ENCODE peak calls at places on chromosome 1, in eight cellular contexts. One of them, this sample, is unnamed. For H3K4me1, the result is how much of the 10 kb centered on the place peaks cover.

GRCh38 chr1:217019475-217019874 is 296.2 kb upstream of the ESRRG start:
- DNase-seq in tibial artery: no peak
- DNase-seq in aorta: no peak
- DNase-seq in colonic mucosa: no peak
- DNase-seq in spleen: no peak
- DNase-seq in heart right ventricle: no peak
- DNase-seq in left ventricle myocardium inferior: no peak
- DNase-seq in right lobe of liver: no peak
- DNase-seq in this sample: no peak

GRCh38 chr1:55420021-55420420 is 204.9 kb upstream of the USP24 start:
- DNase-seq in tibial artery: no peak
- DNase-seq in aorta: no peak
- DNase-seq in colonic mucosa: no peak
- DNase-seq in spleen: no peak
- DNase-seq in heart right ventricle: no peak
- DNase-seq in left ventricle myocardium inferior: no peak
- DNase-seq in right lobe of liver: no peak
- DNase-seq in this sample: no peak

GRCh38 chr1:100036718-100037664 is 67.2 kb downstream of the SLC35A3 start:
- DNase-seq in tibial artery: no peak
- DNase-seq in aorta: no peak
- DNase-seq in colonic mucosa: peak
- DNase-seq in spleen: no peak
- DNase-seq in heart right ventricle: no peak
- DNase-seq in left ventricle myocardium inferior: no peak
- DNase-seq in right lobe of liver: no peak
- DNase-seq in this sample: no peak

GRCh38 chr1:181131255-181131901 is 42.9 kb downstream of the IER5 start:
- DNase-seq in tibial artery: no peak
- DNase-seq in aorta: no peak
- DNase-seq in colonic mucosa: no peak
- DNase-seq in spleen: peak
- DNase-seq in heart right ventricle: no peak
- DNase-seq in left ventricle myocardium inferior: no peak
- DNase-seq in right lobe of liver: no peak
- DNase-seq in this sample: no peak

GRCh38 chr1:161073474-161074121 is 3.9 kb upstream of the ARHGAP30 start:
- DNase-seq in tibial artery: no peak
- DNase-seq in aorta: no peak
- DNase-seq in colonic mucosa: peak
- DNase-seq in spleen: no peak
- DNase-seq in heart right ventricle: no peak
- DNase-seq in left ventricle myocardium inferior: no peak
- DNase-seq in right lobe of liver: no peak
- DNase-seq in this sample: no peak

GRCh38 chr1:67465371-67465770 is 35.2 kb upstream of the SERBP1 start:
- DNase-seq in tibial artery: no peak
- DNase-seq in aorta: no peak
- DNase-seq in colonic mucosa: no peak
- DNase-seq in spleen: no peak
- DNase-seq in heart right ventricle: no peak
- DNase-seq in left ventricle myocardium inferior: no peak
- DNase-seq in right lobe of liver: no peak
- DNase-seq in this sample: no peak

GRCh38 chr1:156963621-156964020 is 43.2 kb downstream of the LRRC71 start:
- DNase-seq in tibial artery: no peak
- DNase-seq in aorta: peak
- DNase-seq in colonic mucosa: peak
- DNase-seq in spleen: peak
- DNase-seq in heart right ventricle: no peak
- DNase-seq in left ventricle myocardium inferior: peak
- DNase-seq in right lobe of liver: no peak
- DNase-seq in this sample: no peak

GRCh38 chr1:63198921-63199530 is 123.3 kb upstream of the FOXD3 start:
- DNase-seq in tibial artery: no peak
- DNase-seq in aorta: no peak
- DNase-seq in colonic mucosa: no peak
- DNase-seq in spleen: no peak
- DNase-seq in heart right ventricle: no peak
- DNase-seq in left ventricle myocardium inferior: no peak
- DNase-seq in right lobe of liver: no peak
- DNase-seq in this sample: no peak

GRCh38 chr1:55257958-55258357 is 42.8 kb upstream of the USP24 start:
- DNase-seq in tibial artery: no peak
- DNase-seq in aorta: no peak
- DNase-seq in colonic mucosa: no peak
- DNase-seq in spleen: no peak
- DNase-seq in heart right ventricle: no peak
- DNase-seq in left ventricle myocardium inferior: no peak
- DNase-seq in right lobe of liver: no peak
- DNase-seq in this sample: no peak

GRCh38 chr1:155320661-155321576 is at the start of gene RUSC1:
- DNase-seq in tibial artery: peak
- DNase-seq in aorta: peak
- DNase-seq in colonic mucosa: peak
- DNase-seq in spleen: peak
- DNase-seq in heart right ventricle: peak
- DNase-seq in left ventricle myocardium inferior: peak
- DNase-seq in right lobe of liver: peak
- DNase-seq in this sample: no peak

GRCh38 chr1:102732927-102733326 is 375.4 kb downstream of the COL11A1 start:
- DNase-seq in tibial artery: no peak
- DNase-seq in aorta: no peak
- DNase-seq in colonic mucosa: no peak
- DNase-seq in spleen: no peak
- DNase-seq in heart right ventricle: no peak
- DNase-seq in left ventricle myocardium inferior: no peak
- DNase-seq in right lobe of liver: no peak
- DNase-seq in this sample: peak

GRCh38 chr1:43437031-43437973 is 16.4 kb downstream of the HYI start:
- DNase-seq in tibial artery: peak
- DNase-seq in aorta: peak
- DNase-seq in colonic mucosa: no peak
- DNase-seq in spleen: peak
- DNase-seq in heart right ventricle: no peak
- DNase-seq in left ventricle myocardium inferior: no peak
- DNase-seq in right lobe of liver: no peak
- DNase-seq in this sample: no peak

GRCh38 chr1:167197692-167198091 is 23.0 kb upstream of the POU2F1 start:
- DNase-seq in tibial artery: no peak
- DNase-seq in aorta: no peak
- DNase-seq in colonic mucosa: no peak
- DNase-seq in spleen: no peak
- DNase-seq in heart right ventricle: no peak
- DNase-seq in left ventricle myocardium inferior: no peak
- DNase-seq in right lobe of liver: no peak
- DNase-seq in this sample: peak

GRCh38 chr1:31505884-31506497 is 70.3 kb upstream of the TINAGL1 start:
- DNase-seq in tibial artery: no peak
- DNase-seq in aorta: no peak
- DNase-seq in colonic mucosa: no peak
- DNase-seq in spleen: no peak
- DNase-seq in heart right ventricle: no peak
- DNase-seq in left ventricle myocardium inferior: no peak
- DNase-seq in right lobe of liver: no peak
- DNase-seq in this sample: peak

GRCh38 chr1:200968469-200969410 is 54.8 kb downstream of the KIF21B start:
- DNase-seq in tibial artery: no peak
- DNase-seq in aorta: no peak
- DNase-seq in colonic mucosa: no peak
- DNase-seq in spleen: no peak
- DNase-seq in heart right ventricle: no peak
- DNase-seq in left ventricle myocardium inferior: no peak
- DNase-seq in right lobe of liver: no peak
- DNase-seq in this sample: no peak

GRCh38 chr1:184424945-184425344 is 38.1 kb downstream of the C1orf21 start:
- DNase-seq in tibial artery: no peak
- DNase-seq in aorta: no peak
- DNase-seq in colonic mucosa: no peak
- DNase-seq in spleen: no peak
- DNase-seq in heart right ventricle: no peak
- DNase-seq in left ventricle myocardium inferior: no peak
- DNase-seq in right lobe of liver: no peak
- DNase-seq in this sample: no peak

GRCh38 chr1:184424171-184424570 is 37.3 kb downstream of the C1orf21 start:
- DNase-seq in tibial artery: no peak
- DNase-seq in aorta: no peak
- DNase-seq in colonic mucosa: no peak
- DNase-seq in spleen: no peak
- DNase-seq in heart right ventricle: no peak
- DNase-seq in left ventricle myocardium inferior: no peak
- DNase-seq in right lobe of liver: no peak
- DNase-seq in this sample: no peak

GRCh38 chr1:184419734-184420161 is 32.9 kb downstream of the C1orf21 start:
- DNase-seq in tibial artery: no peak
- DNase-seq in aorta: no peak
- DNase-seq in colonic mucosa: peak
- DNase-seq in spleen: no peak
- DNase-seq in heart right ventricle: no peak
- DNase-seq in left ventricle myocardium inferior: no peak
- DNase-seq in right lobe of liver: no peak
- DNase-seq in this sample: peak

GRCh38 chr1:184423649-184424048 is 36.8 kb downstream of the C1orf21 start:
- DNase-seq in tibial artery: no peak
- DNase-seq in aorta: no peak
- DNase-seq in colonic mucosa: no peak
- DNase-seq in spleen: no peak
- DNase-seq in heart right ventricle: no peak
- DNase-seq in left ventricle myocardium inferior: no peak
- DNase-seq in right lobe of liver: no peak
- DNase-seq in this sample: no peak

DNA sequence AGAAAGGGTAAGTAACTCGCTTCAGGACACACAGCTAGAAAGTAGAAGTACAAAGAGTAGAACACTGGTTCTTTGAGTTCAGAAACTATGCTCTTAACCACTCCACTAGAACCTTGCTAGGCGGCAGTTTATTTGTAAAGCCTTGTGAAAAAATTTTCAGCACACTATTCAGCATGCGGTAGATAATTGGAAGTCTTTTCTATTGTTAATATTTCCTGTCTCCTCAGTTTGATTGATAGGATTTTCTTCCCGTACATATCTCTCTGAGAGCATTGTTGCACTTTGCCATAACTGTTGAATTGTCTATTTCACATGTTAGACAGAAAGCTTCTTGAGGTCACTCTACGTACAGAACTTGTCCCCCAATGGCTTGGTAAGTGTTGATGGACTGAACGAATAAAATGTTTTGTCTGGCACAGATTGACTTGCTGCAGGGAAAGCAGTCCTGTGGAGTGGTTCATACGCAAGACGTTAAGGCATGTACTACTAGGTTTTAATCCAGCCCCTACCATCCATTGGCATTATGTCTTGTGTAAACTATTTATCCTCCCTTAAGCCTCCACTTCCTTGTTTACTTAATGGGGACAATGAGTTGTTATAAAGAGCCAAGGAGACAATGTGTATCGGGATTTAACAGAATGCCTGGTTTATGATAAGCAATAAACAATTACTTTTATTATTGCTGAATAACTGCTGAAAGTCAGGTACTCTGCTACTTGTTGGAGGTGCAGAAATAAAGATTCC is 35.8 kb downstream of the C1orf21 start:
- DNase-seq in tibial artery: no peak
- DNase-seq in aorta: no peak
- DNase-seq in colonic mucosa: no peak
- DNase-seq in spleen: no peak
- DNase-seq in heart right ventricle: no peak
- DNase-seq in left ventricle myocardium inferior: no peak
- DNase-seq in right lobe of liver: no peak
- DNase-seq in this sample: no peak
- H3K27ac ChIP-seq in tibial artery: no peak
- H3K27ac ChIP-seq in aorta: no peak
- H3K27ac ChIP-seq in colonic mucosa: peak
- H3K27ac ChIP-seq in spleen: no peak
- H3K27ac ChIP-seq in heart right ventricle: no peak
- H3K27ac ChIP-seq in left ventricle myocardium inferior: no peak
- H3K27ac ChIP-seq in right lobe of liver: no peak
- H3K27ac ChIP-seq in this sample: no peak

GRCh38 chr1:220682901-220683576 is 7.1 kb upstream of the C1orf115 start:
- DNase-seq in tibial artery: no peak
- DNase-seq in aorta: no peak
- DNase-seq in colonic mucosa: no peak
- DNase-seq in spleen: no peak
- DNase-seq in heart right ventricle: no peak
- DNase-seq in left ventricle myocardium inferior: no peak
- DNase-seq in right lobe of liver: no peak
- DNase-seq in this sample: no peak

GRCh38 chr1:220681220-220681847 is 8.8 kb upstream of the C1orf115 start:
- DNase-seq in tibial artery: no peak
- DNase-seq in aorta: no peak
- DNase-seq in colonic mucosa: no peak
- DNase-seq in spleen: no peak
- DNase-seq in heart right ventricle: no peak
- DNase-seq in left ventricle myocardium inferior: no peak
- DNase-seq in right lobe of liver: no peak
- DNase-seq in this sample: no peak

GRCh38 chr1:220685879-220686278 is 4.3 kb upstream of the C1orf115 start:
- DNase-seq in tibial artery: no peak
- DNase-seq in aorta: no peak
- DNase-seq in colonic mucosa: no peak
- DNase-seq in spleen: no peak
- DNase-seq in heart right ventricle: no peak
- DNase-seq in left ventricle myocardium inferior: no peak
- DNase-seq in right lobe of liver: no peak
- DNase-seq in this sample: no peak

GRCh38 chr1:220687809-220688208 is 2.4 kb upstream of the C1orf115 start:
- DNase-seq in tibial artery: no peak
- DNase-seq in aorta: no peak
- DNase-seq in colonic mucosa: no peak
- DNase-seq in spleen: no peak
- DNase-seq in heart right ventricle: no peak
- DNase-seq in left ventricle myocardium inferior: no peak
- DNase-seq in right lobe of liver: no peak
- DNase-seq in this sample: no peak

GRCh38 chr1:220684890-220685289 is 5.3 kb upstream of the C1orf115 start:
- DNase-seq in tibial artery: no peak
- DNase-seq in aorta: no peak
- DNase-seq in colonic mucosa: no peak
- DNase-seq in spleen: no peak
- DNase-seq in heart right ventricle: no peak
- DNase-seq in left ventricle myocardium inferior: no peak
- DNase-seq in right lobe of liver: no peak
- DNase-seq in this sample: no peak
- H3K4me1 ChIP-seq in tibial artery: under half
- H3K4me1 ChIP-seq in aorta: under half
- H3K4me1 ChIP-seq in colonic mucosa: under half
- H3K4me1 ChIP-seq in spleen: under half
- H3K4me1 ChIP-seq in heart right ventricle: under half
- H3K4me1 ChIP-seq in left ventricle myocardium inferior: under half
- H3K4me1 ChIP-seq in right lobe of liver: under half
- H3K4me1 ChIP-seq in this sample: under half

GRCh38 chr1:19369396-19370090 is 57.4 kb downstream of the SLC66A1 start:
- DNase-seq in tibial artery: no peak
- DNase-seq in aorta: no peak
- DNase-seq in colonic mucosa: no peak
- DNase-seq in spleen: no peak
- DNase-seq in heart right ventricle: no peak
- DNase-seq in left ventricle myocardium inferior: no peak
- DNase-seq in right lobe of liver: no peak
- DNase-seq in this sample: no peak
- H3K27ac ChIP-seq in tibial artery: no peak
- H3K27ac ChIP-seq in aorta: no peak
- H3K27ac ChIP-seq in colonic mucosa: no peak
- H3K27ac ChIP-seq in spleen: peak
- H3K27ac ChIP-seq in heart right ventricle: peak
- H3K27ac ChIP-seq in left ventricle myocardium inferior: peak
- H3K27ac ChIP-seq in right lobe of liver: no peak
- H3K27ac ChIP-seq in this sample: no peak

GRCh38 chr1:206872139-206872538 is 6.7 kb downstream of the IL20 start:
- DNase-seq in tibial artery: no peak
- DNase-seq in aorta: no peak
- DNase-seq in colonic mucosa: no peak
- DNase-seq in spleen: no peak
- DNase-seq in heart right ventricle: no peak
- DNase-seq in left ventricle myocardium inferior: no peak
- DNase-seq in right lobe of liver: no peak
- DNase-seq in this sample: no peak
- H3K4me1 ChIP-seq in tibial artery: under half
- H3K4me1 ChIP-seq in aorta: under half
- H3K4me1 ChIP-seq in colonic mucosa: under half
- H3K4me1 ChIP-seq in spleen: under half
- H3K4me1 ChIP-seq in heart right ventricle: under half
- H3K4me1 ChIP-seq in left ventricle myocardium inferior: under half
- H3K4me1 ChIP-seq in right lobe of liver: under half
- H3K4me1 ChIP-seq in this sample: under half